ENCODE peak calls at places on chromosomes 12 and 14, in five cellular contexts. I is HCT116, R is PC-9, T is stomach, H is heart left ventricle. C is an unnamed sample.
A peak's percentile ranks its signal among the peaks of the same experiment; 100 is the strongest.

GRCh38 chr14:58699656-58700055 is 61.9 kb downstream of the DACT1 start:
- DNase-seq in I (no peak), R (no peak), T (no peak), H (no peak), C (no peak)

GRCh38 chr12:111295176-111295575 is 73.7 kb downstream of the PHETA1 start:
- DNase-seq in I (no peak), R (no peak), T (no peak), H (no peak), C (no peak)

GRCh38 chr12:8564656-8565055 is 24.0 kb upstream of the CLEC4E start:
- DNase-seq in I (no peak), R (no peak), T (no peak), H (no peak), C (no peak)

GRCh38 chr14:69921052-69921451 is 41.8 kb downstream of the SMOC1 start:
- DNase-seq in I (no peak), R (no peak), T (no peak), H (no peak), C (no peak)

GRCh38 chr12:247271-247670 is 15.4 kb downstream of the SLC6A13 start:
- DNase-seq in I (no peak), R (no peak), T (no peak), H (no peak), C (no peak)

GRCh38 chr12:124548854-124549378 is 18.5 kb downstream of the NCOR2 start:
- DNase-seq in I (no peak), R (no peak), T (peak; percentile 54), H (peak; percentile 65), C (no peak)

GRCh38 chr12:117933545-117933944 is 35.2 kb downstream of the KSR2 start:
- DNase-seq in I (no peak), R (no peak), T (no peak), H (no peak), C (no peak)

GRCh38 chr12:26787125-26787495 is 45.9 kb downstream of the ITPR2 start:
- DNase-seq in I (no peak), R (no peak), T (no peak), H (peak; percentile 29), C (peak; percentile 32)

GRCh38 chr12:118029166-118029565 is 12.7 kb downstream of the RFC5 start:
- DNase-seq in I (no peak), R (no peak), T (no peak), H (no peak), C (no peak)

GRCh38 chr14:100012478-100012925 is 52.7 kb upstream of the EVL start:
- DNase-seq in I (no peak), R (no peak), T (no peak), H (no peak), C (no peak)

GRCh38 chr12:102479099-102479887 is 1.1 kb downstream of the IGF1 start:
- DNase-seq in I (no peak), R (no peak), T (no peak), H (no peak), C (no peak)

GRCh38 chr12:15244341-15244740 is 23.1 kb upstream of the RERG start:
- DNase-seq in I (no peak), R (no peak), T (no peak), H (no peak), C (no peak)

GRCh38 chr12:64736771-64737170 is 22.4 kb downstream of the GNS start:
- DNase-seq in I (no peak), R (no peak), T (no peak), H (no peak), C (no peak)

GRCh38 chr14:28398501-28398900 is 368.1 kb upstream of the FOXG1 start:
- DNase-seq in I (no peak), R (no peak), T (no peak), H (no peak), C (no peak)

GRCh38 chr12:85865905-85866304 is 8.2 kb upstream of the NTS start:
- DNase-seq in I (no peak), R (no peak), T (no peak), H (peak; percentile 64), C (no peak)

GRCh38 chr14:49977126-49977841 is 84.4 kb downstream of the ARF6 start:
- DNase-seq in I (no peak), R (no peak), T (no peak), H (no peak), C (no peak)

GRCh38 chr14:91873476-91874265 is 6.3 kb upstream of the TC2N start:
- DNase-seq in I (no peak), R (no peak), T (peak; percentile 59), H (no peak), C (no peak)

GRCh38 chr12:47991106-47991550 is 13.1 kb downstream of the COL2A1 start:
- DNase-seq in I (no peak), R (no peak), T (no peak), H (no peak), C (no peak)

GRCh38 chr12:131928080-131928764 is 854 bp upstream of the PUS1 start:
- DNase-seq in I (no peak), R (no peak), T (no peak), H (peak; percentile 50), C (no peak)

GRCh38 chr12:90174198-90174510 is 465.5 kb upstream of the ATP2B1 start:
- DNase-seq in I (peak; percentile 6), R (no peak), T (no peak), H (no peak), C (peak; percentile 3)

GRCh38 chr14:99575043-99576023 is 28.7 kb downstream of the CCDC85C start:
- DNase-seq in I (no peak), R (peak; percentile 79), T (peak; percentile 90), H (peak; percentile 68), C (peak; percentile 71)

GRCh38 chr12:52089491-52089890 is 10.0 kb downstream of the SMIM41 start:
- DNase-seq in I (no peak), R (no peak), T (no peak), H (no peak), C (no peak)

GRCh38 chr14:95200404-95200803 is 43.1 kb upstream of the DICER1 start:
- DNase-seq in I (no peak), R (no peak), T (no peak), H (peak; percentile 64), C (no peak)

GRCh38 chr12:75439930-75440329 is 40.6 kb upstream of the GLIPR1 start:
- DNase-seq in I (no peak), R (no peak), T (no peak), H (no peak), C (no peak)

GRCh38 chr12:33818313-33818712 is 204.0 kb upstream of the ALG10 start:
- DNase-seq in I (no peak), R (no peak), T (no peak), H (no peak), C (no peak)

GRCh38 chr12:3464561-3464960 is 26.4 kb upstream of the PRMT8 start:
- DNase-seq in I (peak; percentile 23), R (no peak), T (no peak), H (no peak), C (no peak)

GRCh38 chr12:125032466-125033152 is 32.6 kb upstream of the AACS start:
- DNase-seq in I (no peak), R (no peak), T (no peak), H (no peak), C (no peak)

GRCh38 chr14:22386924-22387775 is 201.9 kb downstream of the DAD1 start:
- DNase-seq in I (peak; percentile 53), R (peak; percentile 37), T (peak; percentile 73), H (peak; percentile 66), C (peak; percentile 79)
- H3K27ac ChIP-seq in I (no peak overlapping the region), R (no peak overlapping the region), T (no peak overlapping the region), H (no peak overlapping the region), C (no peak overlapping the region)

GRCh38 chr12:49388682-49389081 is 21.4 kb downstream of the SPATS2 start:
- DNase-seq in I (no peak), R (no peak), T (no peak), H (no peak), C (no peak)

DNA sequence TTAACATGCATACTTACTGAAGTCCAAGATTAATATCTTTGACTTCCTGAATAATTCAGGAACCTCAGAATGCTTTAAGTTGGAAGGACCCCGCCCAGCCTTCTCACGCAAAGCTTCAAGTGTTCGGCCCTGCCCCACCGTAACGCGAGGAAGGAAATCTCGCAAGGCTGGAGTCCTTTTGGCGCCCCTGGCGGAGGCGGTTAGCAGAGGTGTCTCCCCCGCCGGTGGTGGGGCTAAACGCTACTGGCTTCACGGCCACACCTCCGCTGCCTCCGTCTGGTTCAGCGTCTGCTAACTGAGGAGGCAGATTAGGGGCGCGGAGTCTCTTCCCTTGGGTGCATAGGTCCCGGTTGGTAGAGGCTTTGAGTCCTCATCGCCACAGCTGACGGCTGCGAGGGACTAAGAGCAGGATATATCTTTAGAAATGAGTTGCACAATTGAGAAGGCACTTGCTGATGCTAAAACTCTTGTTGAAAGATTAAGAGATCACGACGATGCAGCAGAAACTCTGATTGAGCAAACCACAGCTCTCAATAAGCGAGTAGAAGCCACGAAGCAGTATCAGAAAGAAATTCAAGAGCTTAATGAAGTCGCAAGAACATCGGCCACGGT is 21.9 kb downstream of the SPATS2 start:
- DNase-seq in I (no peak), R (no peak), T (peak; percentile 28), H (peak; percentile 33), C (no peak)
- TF ChIP-seq CTCF in I (no peak), R (no peak), T (no peak), H (no peak), C (no peak)

GRCh38 chr12:49980501-49981158 is 7.9 kb downstream of the AQP6 start:
- DNase-seq in I (no peak), R (no peak), T (no peak), H (no peak), C (no peak)
- H3K27ac ChIP-seq in I (no peak overlapping the region), R (no peak overlapping the region), T (no peak overlapping the region), H (no peak overlapping the region), C (no peak overlapping the region)

GRCh38 chr14:106372870-106373657 is 846.7 kb downstream of the TMEM121 start:
- DNase-seq in I (peak; percentile 7), R (peak; percentile 43), T (peak; percentile 73), H (peak; percentile 37), C (peak; percentile 47)
- TF ChIP-seq CTCF in I (peak; percentile 51), R (peak; percentile 78), T (peak; percentile 22), H (peak; percentile 48), C (peak; percentile 82)